ENCODE peak calls at places on chromosomes 16 and 17, in six cellular contexts. N is CD8-positive, alpha-beta T cell; A is hepatocyte; G is CD4-positive, CD25-positive, alpha-beta regulatory T cell; H is gastrocnemius medialis; J is pancreas. B is an unnamed sample.

GRCh38 chr16:13453325-13453724 is 466.6 kb upstream of the ERCC4 start:
- DNase-seq in N (no peak), A (peak; percentile 8), G (no peak), H (no peak), J (peak; percentile 10), B (no peak)

GRCh38 chr17:59668816-59669215 is 38.4 kb downstream of the PTRH2 start:
- DNase-seq in N (no peak), A (no peak), G (no peak), H (no peak), J (no peak), B (no peak)

GRCh38 chr16:7363397-7364053 is 30.9 kb downstream of the RBFOX1 start:
- DNase-seq in N (no peak), A (peak; percentile 61), G (no peak), H (peak; percentile 82), J (no peak), B (no peak)

GRCh38 chr17:75983501-75984181 is 4.6 kb downstream of the TEN1 start:
- DNase-seq in N (no peak), A (no peak), G (no peak), H (no peak), J (peak; percentile 88), B (no peak)

GRCh38 chr17:70181866-70182265 is 12.5 kb downstream of the KCNJ2 start:
- DNase-seq in N (no peak), A (no peak), G (no peak), H (no peak), J (no peak), B (no peak)

GRCh38 chr16:31344712-31345111 is 10.3 kb upstream of the ITGAX start:
- DNase-seq in N (no peak), A (no peak), G (no peak), H (no peak), J (no peak), B (no peak)

GRCh38 chr17:74472890-74473289 is 6.5 kb downstream of the CD300A start:
- DNase-seq in N (no peak), A (no peak), G (no peak), H (no peak), J (no peak), B (no peak)

GRCh38 chr17:47120521-47121095 is 68.5 kb downstream of the CDC27 start:
- DNase-seq in N (no peak), A (no peak), G (no peak), H (no peak), J (no peak), B (no peak)

GRCh38 chr16:67166035-67166882 is 1.7 kb downstream of the HSF4 start:
- DNase-seq in N (no peak), A (no peak), G (no peak), H (no peak), J (no peak), B (no peak)

GRCh38 chr16:3807425-3808123 is 72.9 kb downstream of the CREBBP start:
- DNase-seq in N (no peak), A (no peak), G (no peak), H (no peak), J (no peak), B (no peak)

GRCh38 chr17:80269405-80269807 is 8.8 kb downstream of the RNF213 start:
- DNase-seq in N (no peak), A (no peak), G (no peak), H (no peak), J (no peak), B (no peak)

GRCh38 chr17:79814966-79815835 is 18.3 kb upstream of the CBX8 start:
- DNase-seq in N (no peak), A (peak; percentile 74), G (no peak), H (no peak), J (peak; percentile 80), B (no peak)

GRCh38 chr16:3513892-3514600 is 13.2 kb downstream of the CLUAP1 start:
- DNase-seq in N (no peak), A (no peak), G (no peak), H (no peak), J (no peak), B (no peak)

GRCh38 chr16:14244344-14245010 is 173.4 kb downstream of the MRTFB start:
- DNase-seq in N (no peak), A (no peak), G (no peak), H (no peak), J (no peak), B (no peak)

GRCh38 chr17:4898927-4899326 is 409 bp upstream of the C17orf107 start:
- DNase-seq in N (no peak), A (no peak), G (no peak), H (no peak), J (no peak), B (no peak)

GRCh38 chr16:243348-243747 is 8.7 kb downstream of the FAM234A start:
- DNase-seq in N (no peak), A (no peak), G (no peak), H (peak; percentile 70), J (no peak), B (no peak)

GRCh38 chr17:50763716-50764450 is 3.4 kb downstream of the ANKRD40CL start:
- DNase-seq in N (no peak), A (peak; percentile 28), G (no peak), H (no peak), J (no peak), B (no peak)

GRCh38 chr17:17042851-17043667 is 802 bp downstream of the MPRIP start:
- DNase-seq in N (no peak), A (no peak), G (no peak), H (peak; percentile 31), J (no peak), B (no peak)

GRCh38 chr17:61235821-61236197 is 163.8 kb upstream of the TBX2 start:
- DNase-seq in N (no peak), A (peak; percentile 48), G (no peak), H (no peak), J (no peak), B (no peak)

GRCh38 chr16:67283826-67284555 is 4.7 kb downstream of the PLEKHG4 start:
- DNase-seq in N (no peak), A (no peak), G (no peak), H (no peak), J (no peak), B (no peak)

GRCh38 chr17:6772016-6772415 is 4.0 kb upstream of the FBXO39 start:
- DNase-seq in N (no peak), A (no peak), G (no peak), H (no peak), J (no peak), B (no peak)
- H3K9me3 ChIP-seq in N (peaks cover 22% of the 10 kb centered on the region), A (peaks cover 9% of the 10 kb centered on the region), G (peaks cover 84% of the 10 kb centered on the region), H (no peaks in the 10 kb centered on the region), J (no peaks in the 10 kb centered on the region), B (peaks cover 17% of the 10 kb centered on the region)

GRCh38 chr17:42124256-42124655 is 1.7 kb downstream of the HSPB9 start:
- DNase-seq in N (no peak), A (no peak), G (no peak), H (no peak), J (no peak), B (no peak)
- H3K9me3 ChIP-seq in N (no peaks in the 10 kb centered on the region), A (no peaks in the 10 kb centered on the region), G (no peaks in the 10 kb centered on the region), H (no peaks in the 10 kb centered on the region), J (no peaks in the 10 kb centered on the region), B (no peaks in the 10 kb centered on the region)

GRCh38 chr17:21677126-21677910 is 15.0 kb upstream of the KCNJ18 start:
- DNase-seq in N (no peak), A (no peak), G (no peak), H (no peak), J (no peak), B (no peak)
- H3K9me3 ChIP-seq in N (no peaks in the 10 kb centered on the region), A (no peaks in the 10 kb centered on the region), G (peaks cover 3% of the 10 kb centered on the region), H (no peaks in the 10 kb centered on the region), J (no peaks in the 10 kb centered on the region), B (no peaks in the 10 kb centered on the region)

GRCh38 chr16:81600275-81600674 is 155.7 kb downstream of the CMIP start:
- DNase-seq in N (no peak), A (peak; percentile 47), G (no peak), H (no peak), J (no peak), B (no peak)
- H3K9me3 ChIP-seq in N (no peaks in the 10 kb centered on the region), A (no peaks in the 10 kb centered on the region), G (no peaks in the 10 kb centered on the region), H (no peaks in the 10 kb centered on the region), J (no peaks in the 10 kb centered on the region), B (no peaks in the 10 kb centered on the region)

DNA sequence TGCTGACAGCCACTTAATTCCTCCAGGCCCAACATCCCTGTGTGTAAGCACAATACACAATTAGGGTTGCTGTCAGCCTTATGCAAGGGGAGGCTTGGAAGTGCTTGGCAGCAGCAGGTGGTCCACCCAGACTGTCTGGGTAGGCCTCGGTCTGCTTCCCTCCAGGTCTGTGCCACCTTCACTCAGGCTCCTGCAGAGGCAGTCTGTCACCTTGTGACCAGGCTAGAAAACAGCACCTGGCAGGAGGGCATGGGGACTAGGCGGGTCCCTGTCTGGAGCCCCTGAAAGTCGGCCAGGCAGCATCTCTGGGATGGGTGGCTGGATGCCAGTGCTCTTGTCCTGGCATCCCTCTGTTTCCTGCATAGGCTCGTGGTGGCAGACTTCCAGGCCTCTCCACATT is 578.1 kb downstream of the KCNJ18 start:
- DNase-seq in N (no peak), A (no peak), G (no peak), H (no peak), J (no peak), B (no peak)
- H3K9me3 ChIP-seq in N (no peaks in the 10 kb centered on the region), A (no peaks in the 10 kb centered on the region), G (peaks cover 25% of the 10 kb centered on the region), H (no peaks in the 10 kb centered on the region), J (no peaks in the 10 kb centered on the region), B (peaks cover 4% of the 10 kb centered on the region)

GRCh38 chr16:48591976-48592375 is 18.0 kb downstream of the N4BP1 start:
- DNase-seq in N (no peak), A (no peak), G (no peak), H (no peak), J (no peak), B (no peak)
- H3K9me3 ChIP-seq in N (no peaks in the 10 kb centered on the region), A (peaks cover 29% of the 10 kb centered on the region), G (peaks cover 22% of the 10 kb centered on the region), H (no peaks in the 10 kb centered on the region), J (no peaks in the 10 kb centered on the region), B (no peaks in the 10 kb centered on the region)

DNA sequence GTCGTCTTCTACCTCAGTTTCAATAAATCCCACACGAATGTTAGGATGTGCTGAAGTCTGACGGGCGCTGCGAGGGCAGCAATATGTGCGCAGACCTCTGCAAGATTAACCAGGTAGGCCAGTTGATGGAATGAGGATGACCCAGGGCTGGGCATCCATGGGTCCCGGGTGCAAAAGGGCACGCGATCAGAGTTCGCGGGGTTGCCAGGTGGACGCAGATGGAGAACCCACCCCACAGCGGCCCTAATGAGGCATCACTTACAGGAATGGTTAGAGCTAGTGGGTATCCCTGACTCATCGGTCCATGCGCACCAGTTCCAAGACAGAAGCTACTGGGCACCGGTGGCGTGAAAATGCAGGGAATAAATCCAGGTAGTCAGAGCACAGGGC is 2116.0 kb downstream of the TP53TG3F start:
- DNase-seq in N (no peak), A (no peak), G (no peak), H (no peak), J (no peak), B (no peak)
- H3K9me3 ChIP-seq in N (no peaks in the 10 kb centered on the region), A (no peaks in the 10 kb centered on the region), G (peaks cover 46% of the 10 kb centered on the region), H (no peaks in the 10 kb centered on the region), J (no peaks in the 10 kb centered on the region), B (no peaks in the 10 kb centered on the region)

B was measured in T-helper 17 cell.